ENCODE peak calls at places on chromosome 20, in five cellular contexts. Z, A, S, K and G are unnamed samples.

GRCh38 chr20:48627737-48628128 is 200.1 kb downstream of the PREX1 start:
- DNase-seq in Z (peak), A (no peak), S (no peak), K (no peak), G (no peak)

GRCh38 chr20:62876826-62877728 is 15.5 kb upstream of the TCFL5 start:
- DNase-seq in Z (peak), A (no peak), S (no peak), K (no peak), G (no peak)

GRCh38 chr20:2476742-2477615 is 6.4 kb upstream of the SNRPB start:
- DNase-seq in Z (no peak), A (peak), S (no peak), K (no peak), G (no peak)

GRCh38 chr20:59324441-59324840 is 24.0 kb downstream of the EDN3 start:
- DNase-seq in Z (no peak), A (no peak), S (no peak), K (no peak), G (no peak)

GRCh38 chr20:51738877-51739447 is 29.2 kb downstream of the ATP9A start:
- DNase-seq in Z (no peak), A (no peak), S (peak), K (no peak), G (peak)

GRCh38 chr20:25320035-25320800 is 70.4 kb downstream of the ABHD12 start:
- DNase-seq in Z (peak), A (no peak), S (no peak), K (no peak), G (no peak)

GRCh38 chr20:48153523-48153922 is 368.2 kb upstream of the SULF2 start:
- DNase-seq in Z (no peak), A (no peak), S (no peak), K (no peak), G (no peak)

GRCh38 chr20:44471481-44471882 is 4.2 kb upstream of the TTPAL start:
- DNase-seq in Z (peak), A (peak), S (peak), K (no peak), G (no peak)

GRCh38 chr20:17648782-17649730 is 33.0 kb downstream of the RRBP1 start:
- DNase-seq in Z (peak), A (no peak), S (no peak), K (peak), G (no peak)

GRCh38 chr20:59634435-59635005 is 30.2 kb downstream of the PHACTR3 start:
- DNase-seq in Z (no peak), A (no peak), S (no peak), K (no peak), G (no peak)

GRCh38 chr20:64011366-64011779 is 24.6 kb upstream of the C20orf204 start:
- DNase-seq in Z (no peak), A (no peak), S (no peak), K (no peak), G (no peak)

GRCh38 chr20:59576216-59576953 is 28.0 kb upstream of the PHACTR3 start:
- DNase-seq in Z (peak), A (no peak), S (no peak), K (no peak), G (no peak)

GRCh38 chr20:59013031-59013951 is 5.9 kb upstream of the TUBB1 start:
- DNase-seq in Z (no peak), A (no peak), S (no peak), K (no peak), G (no peak)

GRCh38 chr20:17505664-17506517 is 25.3 kb downstream of the BFSP1 start:
- DNase-seq in Z (no peak), A (peak), S (peak), K (no peak), G (no peak)

GRCh38 chr20:2800590-2801458 is at the start of gene CPXM1:
- DNase-seq in Z (peak), A (peak), S (peak), K (no peak), G (no peak)

GRCh38 chr20:59152559-59153354 is 10.9 kb upstream of the ZNF831 start:
- DNase-seq in Z (no peak), A (no peak), S (no peak), K (no peak), G (no peak)

GRCh38 chr20:3846378-3846739 is 275 bp upstream of the MAVS start:
- DNase-seq in Z (no peak), A (no peak), S (no peak), K (no peak), G (no peak)

GRCh38 chr20:62183426-62184142 is 756 bp downstream of the MTG2 start:
- DNase-seq in Z (peak), A (no peak), S (peak), K (no peak), G (no peak)

GRCh38 chr20:11544029-11544678 is 373.5 kb upstream of the BTBD3 start:
- DNase-seq in Z (peak), A (peak), S (peak), K (peak), G (peak)

GRCh38 chr20:53216478-53216855 is 244.3 kb downstream of the TSHZ2 start:
- DNase-seq in Z (no peak), A (no peak), S (no peak), K (no peak), G (no peak)

GRCh38 chr20:3932277-3933073 is 43.3 kb downstream of the PANK2 start:
- DNase-seq in Z (no peak), A (no peak), S (no peak), K (no peak), G (no peak)

GRCh38 chr20:45893831-45894230 is 2.7 kb downstream of the CTSA start:
- DNase-seq in Z (no peak), A (no peak), S (no peak), K (no peak), G (no peak)

GRCh38 chr20:730005-730404 is 38.3 kb downstream of the SLC52A3 start:
- DNase-seq in Z (no peak), A (no peak), S (no peak), K (no peak), G (no peak)

GRCh38 chr20:40860487-40860902 is 168.1 kb upstream of the TOP1 start:
- DNase-seq in Z (no peak), A (no peak), S (no peak), K (no peak), G (peak)

GRCh38 chr20:33724439-33725094 is 4.5 kb upstream of the PXMP4 start:
- DNase-seq in Z (no peak), A (peak), S (no peak), K (no peak), G (no peak)

GRCh38 chr20:8646026-8646425 is 422.9 kb upstream of the PLCB4 start:
- DNase-seq in Z (no peak), A (no peak), S (no peak), K (no peak), G (no peak)

GRCh38 chr20:48750941-48751620 is 76.7 kb downstream of the PREX1 start:
- DNase-seq in Z (peak), A (no peak), S (no peak), K (no peak), G (no peak)

GRCh38 chr20:46255440-46256104 is 52.7 kb downstream of the CDH22 start:
- DNase-seq in Z (peak), A (peak), S (peak), K (no peak), G (peak)

GRCh38 chr20:24951536-24952047 is 2.5 kb downstream of the CST7 start:
- DNase-seq in Z (no peak), A (no peak), S (no peak), K (no peak), G (no peak)

GRCh38 chr20:44465001-44465560 is 10.6 kb upstream of the TTPAL start:
- DNase-seq in Z (no peak), A (no peak), S (no peak), K (no peak), G (no peak)

GRCh38 chr20:38098952-38099351 is 65.4 kb downstream of the RPRD1B start:
- DNase-seq in Z (no peak), A (no peak), S (no peak), K (no peak), G (no peak)

GRCh38 chr20:15682690-15683089 is 890.6 kb downstream of the KIF16B start:
- DNase-seq in Z (no peak), A (no peak), S (no peak), K (no peak), G (no peak)

GRCh38 chr20:63978319-63979220 is 872 bp downstream of the SAMD10 start:
- DNase-seq in Z (peak), A (peak), S (peak), K (no peak), G (no peak)

GRCh38 chr20:13220194-13220856 is 749 bp upstream of the ISM1 start:
- DNase-seq in Z (peak), A (no peak), S (no peak), K (no peak), G (no peak)

GRCh38 chr20:41205313-41205712 is 68.0 kb downstream of the PLCG1 start:
- DNase-seq in Z (no peak), A (no peak), S (no peak), K (no peak), G (no peak)

DNA sequence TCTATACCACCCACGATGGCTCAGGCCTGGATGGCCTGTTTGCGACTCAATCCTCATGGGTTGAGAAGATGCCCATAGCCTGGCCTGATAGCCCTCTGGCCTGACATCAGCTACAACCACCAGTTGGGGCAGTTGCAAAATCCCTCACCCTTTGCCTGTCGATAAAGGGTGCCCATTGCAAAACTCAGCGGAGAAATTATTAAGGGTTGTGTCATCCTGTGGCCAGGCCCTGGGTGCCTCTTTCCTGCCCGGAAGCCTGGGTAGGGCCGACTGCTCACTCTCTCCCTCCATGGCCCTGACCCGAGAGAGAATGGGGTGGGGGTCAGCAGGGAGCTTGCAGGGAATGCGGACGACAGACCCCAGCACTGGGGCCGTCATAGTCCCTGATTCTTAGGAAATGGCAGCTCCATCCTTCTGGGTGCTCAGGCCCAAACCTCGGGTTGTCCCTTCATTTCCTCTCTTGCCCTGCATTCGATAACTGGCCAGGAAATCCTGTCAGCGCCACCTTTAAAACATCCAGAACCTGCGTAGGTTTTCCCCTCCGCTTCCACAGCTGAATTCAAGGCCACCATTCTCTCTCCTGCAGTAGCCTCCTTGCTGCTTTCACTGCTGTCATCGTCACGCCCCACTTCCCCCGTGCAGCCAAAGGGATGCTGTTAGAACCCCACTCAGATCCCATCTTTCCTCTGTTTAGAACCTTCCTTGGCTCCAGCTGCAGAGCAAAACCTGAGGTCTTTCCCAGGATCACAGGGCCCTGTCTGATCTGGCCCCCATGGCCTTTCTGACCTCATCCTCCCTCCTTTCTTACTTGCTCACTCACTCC is 31.1 kb downstream of the CEBPB start:
- DNase-seq in Z (no peak), A (no peak), S (no peak), K (no peak), G (no peak)
- TF ChIP-seq ZBTB33 in Z (no peak), A (no peak), S (no peak), K (no peak), G (no peak)

DNA sequence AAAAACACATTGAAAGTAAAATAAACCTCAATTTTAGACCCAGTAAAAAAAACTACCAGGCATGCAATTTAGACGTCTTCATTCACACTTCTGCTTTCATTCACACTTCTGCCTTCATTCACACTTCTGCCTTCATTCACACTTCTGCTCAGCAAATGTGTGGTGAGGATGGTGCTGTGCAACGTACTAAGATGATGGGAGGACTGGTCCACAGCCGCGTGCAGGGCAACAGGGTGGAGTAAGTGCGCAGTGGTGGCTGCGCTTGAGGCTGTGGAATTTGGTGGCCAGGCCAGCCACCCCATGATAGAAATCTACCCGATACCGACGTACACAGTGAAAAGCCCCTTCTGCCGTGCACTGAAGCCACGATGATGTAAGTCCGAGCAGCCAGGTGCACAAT is 114.3 kb upstream of the CD93 start:
- DNase-seq in Z (no peak), A (no peak), S (no peak), K (no peak), G (no peak)
- TF ChIP-seq ZBTB33 in Z (no peak), A (no peak), S (no peak), K (no peak), G (no peak)

DNA sequence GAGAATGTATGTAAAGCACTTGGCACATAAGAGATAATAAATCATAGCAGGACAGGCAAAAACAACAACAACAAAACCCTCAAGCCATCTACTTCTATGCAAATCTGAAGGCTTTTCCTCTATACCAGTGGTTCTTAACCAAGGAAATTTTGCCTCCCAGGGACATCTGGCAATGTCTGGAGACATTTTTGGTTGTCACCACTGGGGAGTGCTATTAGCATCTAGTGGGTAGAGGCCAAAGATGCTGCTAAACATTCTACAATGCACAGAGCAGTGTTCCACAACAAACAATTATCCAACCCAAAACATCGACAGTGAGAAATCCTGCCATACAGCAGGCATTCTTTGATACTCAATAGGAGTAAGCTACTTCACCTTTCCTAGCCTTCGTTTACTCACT is 28.2 kb downstream of the NDRG3 start:
- DNase-seq in Z (no peak), A (peak), S (peak), K (no peak), G (no peak)
- TF ChIP-seq ZBTB33 in Z (no peak), A (no peak), S (no peak), K (no peak), G (no peak)

GRCh38 chr20:10429443-10429981 is 4.5 kb downstream of the MKKS start:
- DNase-seq in Z (no peak), A (peak), S (no peak), K (no peak), G (no peak)
- TF ChIP-seq ZBTB33 in Z (no peak), A (peak), S (no peak), K (no peak), G (no peak)

GRCh38 chr20:32344835-32345506 is 13.2 kb upstream of the ASXL1 start:
- DNase-seq in Z (no peak), A (no peak), S (no peak), K (no peak), G (no peak)
- TF ChIP-seq ZBTB33 in Z (no peak), A (no peak), S (no peak), K (no peak), G (no peak)